ENCODE peak calls at places on chromosomes 2 and 18, in nine cellular contexts. Q is neuronal stem cell, D is choroid plexus epithelial cell, N is HepG2, O is skeletal muscle cell, R is OCI-LY7, E is IMR-90, Z is astrocyte of the spinal cord, M is GM23248. Y is an unnamed sample.

GRCh38 chr2:65023742-65024141 is 32.5 kb upstream of the CEP68 start:
- DNase-seq in Q (no peak), D (no peak), N (no peak), O (no peak), R (no peak), E (no peak), Z (no peak), M (no peak), Y (no peak)

GRCh38 chr2:15965564-15966019 is 25.2 kb downstream of the MYCN start:
- DNase-seq in Q (peak), D (no peak), N (no peak), O (no peak), R (no peak), E (no peak), Z (no peak), M (no peak), Y (no peak)

GRCh38 chr2:109683452-109683851 is 69.3 kb downstream of the SOWAHC start:
- DNase-seq in Q (no peak), D (no peak), N (no peak), O (no peak), R (no peak), E (no peak), Z (no peak), M (no peak), Y (no peak)

GRCh38 chr2:181743723-181744031 is 63.4 kb upstream of the NEUROD1 start:
- DNase-seq in Q (no peak), D (no peak), N (no peak), O (no peak), R (no peak), E (no peak), Z (no peak), M (no peak), Y (no peak)

GRCh38 chr2:148391324-148391723 is 253.2 kb upstream of the EPC2 start:
- DNase-seq in Q (no peak), D (peak), N (no peak), O (no peak), R (no peak), E (peak), Z (peak), M (peak), Y (no peak)

GRCh38 chr2:127874378-127875271 is 11.1 kb downstream of the AMMECR1L start:
- DNase-seq in Q (peak), D (no peak), N (no peak), O (no peak), R (no peak), E (no peak), Z (no peak), M (no peak), Y (no peak)

GRCh38 chr2:128456281-128456680 is 137.6 kb upstream of the HS6ST1 start:
- DNase-seq in Q (no peak), D (no peak), N (no peak), O (no peak), R (no peak), E (no peak), Z (no peak), M (no peak), Y (no peak)

GRCh38 chr2:71934320-71934593 is 213.4 kb downstream of the CYP26B1 start:
- DNase-seq in Q (no peak), D (no peak), N (no peak), O (no peak), R (no peak), E (no peak), Z (no peak), M (no peak), Y (no peak)

GRCh38 chr2:46032161-46032813 is 264.9 kb upstream of the EPAS1 start:
- DNase-seq in Q (no peak), D (no peak), N (no peak), O (no peak), R (no peak), E (no peak), Z (no peak), M (no peak), Y (no peak)

GRCh38 chr2:128214866-128215460 is 103.7 kb downstream of the HS6ST1 start:
- DNase-seq in Q (no peak), D (no peak), N (no peak), O (no peak), R (no peak), E (no peak), Z (no peak), M (no peak), Y (peak)

GRCh38 chr18:22713511-22713910 is 219.6 kb upstream of the RBBP8 start:
- DNase-seq in Q (no peak), D (peak), N (no peak), O (no peak), R (no peak), E (peak), Z (no peak), M (no peak), Y (no peak)

GRCh38 chr2:96636772-96637171 is 1.3 kb downstream of the KANSL3 start:
- DNase-seq in Q (no peak), D (no peak), N (no peak), O (no peak), R (no peak), E (no peak), Z (no peak), M (peak), Y (no peak)
- H3K4me3 ChIP-seq in Q (no peak), D (peak), N (peak), O (peak), R (peak), E (peak), Z (peak), M (peak), Y (no peak)

DNA sequence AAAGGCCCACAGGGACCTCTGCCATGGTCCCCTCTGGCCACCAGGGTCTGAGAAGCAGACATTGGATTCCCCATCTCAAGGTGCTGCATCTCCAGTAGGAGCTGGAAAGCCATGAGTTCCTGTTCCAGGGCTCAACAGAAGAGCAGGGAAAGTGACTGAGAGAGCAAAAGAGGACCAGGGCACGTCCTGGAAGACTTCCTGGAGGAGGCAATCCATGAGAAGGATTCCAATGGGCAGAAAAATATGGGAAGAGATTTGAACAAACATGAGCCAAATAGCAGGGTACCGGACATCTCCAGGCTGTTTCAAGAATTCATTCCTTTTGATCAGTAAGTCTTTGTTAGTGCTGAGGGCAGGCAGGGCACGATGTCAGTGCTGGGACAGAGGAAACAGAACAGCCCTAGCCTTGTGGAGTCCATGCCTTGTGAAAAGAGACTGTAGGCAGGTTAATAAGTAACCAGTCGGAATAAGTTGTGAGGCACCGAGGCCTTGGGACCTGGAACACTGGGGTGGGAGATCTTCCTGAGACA is 72.8 kb upstream of the TWIST2 start:
- DNase-seq in Q (no peak), D (no peak), N (peak), O (no peak), R (no peak), E (no peak), Z (no peak), M (no peak), Y (no peak)
- H3K4me3 ChIP-seq in Q (no peak), D (no peak), N (no peak), O (no peak), R (no peak), E (no peak), Z (no peak), M (no peak), Y (no peak)

GRCh38 chr18:37254256-37254880 is 311.2 kb downstream of the CELF4 start:
- DNase-seq in Q (no peak), D (no peak), N (no peak), O (no peak), R (no peak), E (no peak), Z (no peak), M (peak), Y (peak)
- H3K4me3 ChIP-seq in Q (peak), D (no peak), N (peak), O (peak), R (no peak), E (no peak), Z (no peak), M (peak), Y (peak)

GRCh38 chr18:76524900-76525698 is 30.1 kb upstream of the ZNF516 start:
- DNase-seq in Q (peak), D (peak), N (peak), O (peak), R (no peak), E (peak), Z (peak), M (peak), Y (peak)
- H3K4me3 ChIP-seq in Q (no peak), D (peak), N (no peak), O (peak), R (no peak), E (peak), Z (peak), M (peak), Y (no peak)

DNA sequence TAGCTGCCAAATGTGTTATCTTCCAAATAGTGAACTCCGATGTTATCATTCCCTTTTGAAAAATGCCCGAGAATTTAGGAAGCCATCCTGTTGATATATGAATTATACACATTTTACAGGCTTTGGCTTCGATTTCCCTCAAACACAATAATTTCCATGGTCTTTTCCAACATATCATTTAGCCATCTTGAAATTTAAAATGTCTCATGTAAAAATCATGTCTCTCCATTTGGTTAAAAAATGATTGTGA is 101.4 kb downstream of the ZNF521 start:
- DNase-seq in Q (no peak), D (no peak), N (no peak), O (no peak), R (no peak), E (no peak), Z (no peak), M (no peak), Y (no peak)
- H3K4me3 ChIP-seq in Q (no peak), D (no peak), N (no peak), O (no peak), R (no peak), E (no peak), Z (no peak), M (peak), Y (no peak)

Y was measured in body of pancreas.